ENCODE peak calls at places on chromosomes 2 and 18, in ten cellular contexts. One of them, this sample, is unnamed.

GRCh38 chr2:216281316-216281715 is 91.0 kb downstream of the MARCHF4 start:
- DNase-seq in PC-3: no peak
- DNase-seq in cardiac muscle cell: no peak
- DNase-seq in kidney: no peak
- DNase-seq in heart right ventricle: no peak
- DNase-seq in WERI-Rb-1: no peak
- DNase-seq in heart left ventricle: no peak
- DNase-seq in left ventricle myocardium inferior: no peak
- DNase-seq in pancreas: no peak
- DNase-seq in body of pancreas: no peak
- DNase-seq in this sample: no peak

GRCh38 chr2:3633089-3633981 is 24.7 kb upstream of the ALLC start:
- DNase-seq in PC-3: peak; percentile 9
- DNase-seq in cardiac muscle cell: no peak
- DNase-seq in kidney: peak; percentile 59
- DNase-seq in heart right ventricle: no peak
- DNase-seq in WERI-Rb-1: peak; percentile 14
- DNase-seq in heart left ventricle: no peak
- DNase-seq in left ventricle myocardium inferior: no peak
- DNase-seq in pancreas: peak; percentile 36
- DNase-seq in body of pancreas: peak; percentile 25
- DNase-seq in this sample: no peak

GRCh38 chr2:55165567-55165966 is 66.5 kb downstream of the CLHC1 start:
- DNase-seq in PC-3: no peak
- DNase-seq in cardiac muscle cell: no peak
- DNase-seq in kidney: no peak
- DNase-seq in heart right ventricle: no peak
- DNase-seq in WERI-Rb-1: no peak
- DNase-seq in heart left ventricle: no peak
- DNase-seq in left ventricle myocardium inferior: no peak
- DNase-seq in pancreas: no peak
- DNase-seq in body of pancreas: no peak
- DNase-seq in this sample: no peak

GRCh38 chr2:1874950-1875349 is 130.6 kb upstream of the PXDN start:
- DNase-seq in PC-3: no peak
- DNase-seq in cardiac muscle cell: no peak
- DNase-seq in kidney: no peak
- DNase-seq in heart right ventricle: no peak
- DNase-seq in WERI-Rb-1: no peak
- DNase-seq in heart left ventricle: no peak
- DNase-seq in left ventricle myocardium inferior: no peak
- DNase-seq in pancreas: no peak
- DNase-seq in body of pancreas: no peak
- DNase-seq in this sample: no peak

GRCh38 chr2:189542145-189542882 is 38.3 kb downstream of the SLC40A1 start:
- DNase-seq in PC-3: peak; percentile 29
- DNase-seq in cardiac muscle cell: no peak
- DNase-seq in kidney: no peak
- DNase-seq in heart right ventricle: no peak
- DNase-seq in WERI-Rb-1: no peak
- DNase-seq in heart left ventricle: no peak
- DNase-seq in left ventricle myocardium inferior: no peak
- DNase-seq in pancreas: no peak
- DNase-seq in body of pancreas: peak; percentile 13
- DNase-seq in this sample: no peak

GRCh38 chr2:159256159-159256558 is 30.3 kb downstream of the WDSUB1 start:
- DNase-seq in PC-3: no peak
- DNase-seq in cardiac muscle cell: no peak
- DNase-seq in kidney: no peak
- DNase-seq in heart right ventricle: no peak
- DNase-seq in WERI-Rb-1: no peak
- DNase-seq in heart left ventricle: no peak
- DNase-seq in left ventricle myocardium inferior: no peak
- DNase-seq in pancreas: no peak
- DNase-seq in body of pancreas: no peak
- DNase-seq in this sample: no peak

GRCh38 chr2:178928077-178928476 is 120.9 kb upstream of the TTN start:
- DNase-seq in PC-3: no peak
- DNase-seq in cardiac muscle cell: no peak
- DNase-seq in kidney: no peak
- DNase-seq in heart right ventricle: no peak
- DNase-seq in WERI-Rb-1: no peak
- DNase-seq in heart left ventricle: no peak
- DNase-seq in left ventricle myocardium inferior: no peak
- DNase-seq in pancreas: no peak
- DNase-seq in body of pancreas: no peak
- DNase-seq in this sample: no peak

GRCh38 chr2:137223722-137224121 is 458.4 kb downstream of the THSD7B start:
- DNase-seq in PC-3: no peak
- DNase-seq in cardiac muscle cell: no peak
- DNase-seq in kidney: no peak
- DNase-seq in heart right ventricle: no peak
- DNase-seq in WERI-Rb-1: no peak
- DNase-seq in heart left ventricle: no peak
- DNase-seq in left ventricle myocardium inferior: no peak
- DNase-seq in pancreas: no peak
- DNase-seq in body of pancreas: no peak
- DNase-seq in this sample: no peak

GRCh38 chr2:88549616-88550292 is 77.5 kb downstream of the EIF2AK3 start:
- DNase-seq in PC-3: no peak
- DNase-seq in cardiac muscle cell: peak; percentile 11
- DNase-seq in kidney: no peak
- DNase-seq in heart right ventricle: no peak
- DNase-seq in WERI-Rb-1: no peak
- DNase-seq in heart left ventricle: no peak
- DNase-seq in left ventricle myocardium inferior: no peak
- DNase-seq in pancreas: no peak
- DNase-seq in body of pancreas: no peak
- DNase-seq in this sample: no peak

GRCh38 chr2:100742884-100743283 is 77.1 kb upstream of the NPAS2 start:
- DNase-seq in PC-3: no peak
- DNase-seq in cardiac muscle cell: no peak
- DNase-seq in kidney: no peak
- DNase-seq in heart right ventricle: no peak
- DNase-seq in WERI-Rb-1: no peak
- DNase-seq in heart left ventricle: no peak
- DNase-seq in left ventricle myocardium inferior: no peak
- DNase-seq in pancreas: no peak
- DNase-seq in body of pancreas: no peak
- DNase-seq in this sample: no peak

GRCh38 chr2:3747032-3747654 is 43.8 kb downstream of the DCDC2C start:
- DNase-seq in PC-3: no peak
- DNase-seq in cardiac muscle cell: no peak
- DNase-seq in kidney: no peak
- DNase-seq in heart right ventricle: no peak
- DNase-seq in WERI-Rb-1: no peak
- DNase-seq in heart left ventricle: no peak
- DNase-seq in left ventricle myocardium inferior: no peak
- DNase-seq in pancreas: no peak
- DNase-seq in body of pancreas: no peak
- DNase-seq in this sample: no peak

GRCh38 chr2:136823291-136823690 is 57.9 kb downstream of the THSD7B start:
- DNase-seq in PC-3: no peak
- DNase-seq in cardiac muscle cell: no peak
- DNase-seq in kidney: no peak
- DNase-seq in heart right ventricle: no peak
- DNase-seq in WERI-Rb-1: no peak
- DNase-seq in heart left ventricle: no peak
- DNase-seq in left ventricle myocardium inferior: no peak
- DNase-seq in pancreas: no peak
- DNase-seq in body of pancreas: no peak
- DNase-seq in this sample: no peak

GRCh38 chr18:5939801-5940667 is 44.7 kb upstream of the TMEM200C start:
- DNase-seq in PC-3: no peak
- DNase-seq in cardiac muscle cell: no peak
- DNase-seq in kidney: no peak
- DNase-seq in heart right ventricle: no peak
- DNase-seq in WERI-Rb-1: no peak
- DNase-seq in heart left ventricle: no peak
- DNase-seq in left ventricle myocardium inferior: no peak
- DNase-seq in pancreas: no peak
- DNase-seq in body of pancreas: no peak
- DNase-seq in this sample: no peak

GRCh38 chr2:44934962-44935853 is 6.3 kb upstream of the SIX3 start:
- DNase-seq in PC-3: no peak
- DNase-seq in cardiac muscle cell: no peak
- DNase-seq in kidney: no peak
- DNase-seq in heart right ventricle: no peak
- DNase-seq in WERI-Rb-1: peak; percentile 81
- DNase-seq in heart left ventricle: no peak
- DNase-seq in left ventricle myocardium inferior: no peak
- DNase-seq in pancreas: no peak
- DNase-seq in body of pancreas: no peak
- DNase-seq in this sample: no peak

GRCh38 chr2:202034249-202035088 is 814 bp downstream of the FZD7 start:
- DNase-seq in PC-3: peak; percentile 29
- DNase-seq in cardiac muscle cell: peak; percentile 69
- DNase-seq in kidney: peak; percentile 79
- DNase-seq in heart right ventricle: peak; percentile 40
- DNase-seq in WERI-Rb-1: no peak
- DNase-seq in heart left ventricle: peak; percentile 72
- DNase-seq in left ventricle myocardium inferior: peak; percentile 28
- DNase-seq in pancreas: peak; percentile 67
- DNase-seq in body of pancreas: peak; percentile 22
- DNase-seq in this sample: no peak

GRCh38 chr2:180991820-180992219 is 11.4 kb downstream of the UBE2E3 start:
- DNase-seq in PC-3: no peak
- DNase-seq in cardiac muscle cell: no peak
- DNase-seq in kidney: no peak
- DNase-seq in heart right ventricle: no peak
- DNase-seq in WERI-Rb-1: no peak
- DNase-seq in heart left ventricle: no peak
- DNase-seq in left ventricle myocardium inferior: no peak
- DNase-seq in pancreas: no peak
- DNase-seq in body of pancreas: no peak
- DNase-seq in this sample: no peak

GRCh38 chr2:175823291-175824073 is 178.6 kb downstream of the LNPK start:
- DNase-seq in PC-3: no peak
- DNase-seq in cardiac muscle cell: no peak
- DNase-seq in kidney: no peak
- DNase-seq in heart right ventricle: no peak
- DNase-seq in WERI-Rb-1: no peak
- DNase-seq in heart left ventricle: no peak
- DNase-seq in left ventricle myocardium inferior: no peak
- DNase-seq in pancreas: no peak
- DNase-seq in body of pancreas: no peak
- DNase-seq in this sample: no peak

GRCh38 chr2:198309673-198310280 is 505.4 kb downstream of the PLCL1 start:
- DNase-seq in PC-3: peak; percentile 74
- DNase-seq in cardiac muscle cell: peak; percentile 60
- DNase-seq in kidney: no peak
- DNase-seq in heart right ventricle: no peak
- DNase-seq in WERI-Rb-1: peak; percentile 53
- DNase-seq in heart left ventricle: no peak
- DNase-seq in left ventricle myocardium inferior: no peak
- DNase-seq in pancreas: no peak
- DNase-seq in body of pancreas: peak; percentile 50
- DNase-seq in this sample: no peak

GRCh38 chr2:240985881-240986786 is 12.3 kb upstream of the SNED1 start:
- DNase-seq in PC-3: no peak
- DNase-seq in cardiac muscle cell: no peak
- DNase-seq in kidney: peak; percentile 64
- DNase-seq in heart right ventricle: peak; percentile 10
- DNase-seq in WERI-Rb-1: no peak
- DNase-seq in heart left ventricle: peak; percentile 56
- DNase-seq in left ventricle myocardium inferior: peak; percentile 12
- DNase-seq in pancreas: peak; percentile 48
- DNase-seq in body of pancreas: peak; percentile 4
- DNase-seq in this sample: peak; percentile 14
- H3K27ac ChIP-seq in PC-3: no peak overlapping the region
- H3K27ac ChIP-seq in cardiac muscle cell: no peak overlapping the region
- H3K27ac ChIP-seq in kidney: no peak overlapping the region
- H3K27ac ChIP-seq in heart right ventricle: no peak overlapping the region
- H3K27ac ChIP-seq in WERI-Rb-1: no peak overlapping the region
- H3K27ac ChIP-seq in heart left ventricle: no peak overlapping the region
- H3K27ac ChIP-seq in left ventricle myocardium inferior: peak overlapping the region; percentile 16
- H3K27ac ChIP-seq in pancreas: peak overlapping the region; percentile 64
- H3K27ac ChIP-seq in body of pancreas: peak overlapping the region; percentile 55
- H3K27ac ChIP-seq in this sample: no peak overlapping the region

GRCh38 chr2:208570851-208571763 is 164.5 kb downstream of the PTH2R start:
- DNase-seq in PC-3: no peak
- DNase-seq in cardiac muscle cell: no peak
- DNase-seq in kidney: no peak
- DNase-seq in heart right ventricle: no peak
- DNase-seq in WERI-Rb-1: no peak
- DNase-seq in heart left ventricle: no peak
- DNase-seq in left ventricle myocardium inferior: no peak
- DNase-seq in pancreas: no peak
- DNase-seq in body of pancreas: no peak
- DNase-seq in this sample: no peak
- TF ChIP-seq CTCF in PC-3: peak; percentile 17
- TF ChIP-seq CTCF in cardiac muscle cell: no peak
- TF ChIP-seq CTCF in kidney: no peak
- TF ChIP-seq CTCF in heart right ventricle: no peak
- TF ChIP-seq CTCF in WERI-Rb-1: peak; percentile 8
- TF ChIP-seq CTCF in heart left ventricle: no peak
- TF ChIP-seq CTCF in left ventricle myocardium inferior: no peak
- TF ChIP-seq CTCF in pancreas: no peak
- TF ChIP-seq CTCF in body of pancreas: no peak
- TF ChIP-seq CTCF in this sample: no peak

DNA sequence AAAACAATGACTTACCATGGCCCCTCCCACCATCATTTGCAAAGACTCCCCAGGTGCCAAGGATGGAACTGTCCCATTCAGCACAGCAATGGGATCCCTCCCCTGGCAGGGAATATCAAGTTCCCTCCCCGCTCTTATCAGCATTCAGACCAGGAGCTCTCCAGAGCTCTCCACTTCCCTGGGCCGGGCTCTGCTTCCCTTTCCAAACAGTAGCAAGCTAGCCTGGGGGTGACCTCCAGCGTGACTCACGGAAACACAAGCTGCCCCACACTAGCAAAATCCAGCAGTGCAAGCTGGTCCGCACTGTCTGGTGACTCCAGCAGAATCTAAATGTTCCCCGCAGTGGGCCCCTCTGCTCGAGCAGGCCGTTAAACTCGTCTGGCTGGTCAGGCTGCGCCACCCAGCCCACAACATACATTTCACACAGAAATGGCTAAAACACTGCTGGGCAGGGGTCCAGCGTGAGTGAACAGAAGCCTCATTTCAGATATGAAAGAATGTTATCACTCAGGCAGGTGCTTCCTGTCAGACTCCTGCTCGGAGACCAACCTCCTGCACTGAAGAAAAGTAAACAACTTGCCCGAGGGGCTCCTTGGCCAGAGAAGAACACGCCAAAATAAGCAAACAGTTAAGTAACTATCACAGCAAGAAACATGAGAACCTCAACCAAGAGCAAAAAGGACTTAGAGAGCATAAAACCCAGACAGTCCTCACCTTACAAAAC is 33.9 kb downstream of the STAT1 start:
- DNase-seq in PC-3: peak; percentile 62
- DNase-seq in cardiac muscle cell: peak; percentile 79
- DNase-seq in kidney: peak; percentile 94
- DNase-seq in heart right ventricle: peak; percentile 78
- DNase-seq in WERI-Rb-1: no peak
- DNase-seq in heart left ventricle: peak; percentile 84
- DNase-seq in left ventricle myocardium inferior: peak; percentile 78
- DNase-seq in pancreas: no peak
- DNase-seq in body of pancreas: peak; percentile 59
- DNase-seq in this sample: no peak
- H3K27ac ChIP-seq in PC-3: peak overlapping the region; percentile 61
- H3K27ac ChIP-seq in cardiac muscle cell: peak overlapping the region; percentile 87
- H3K27ac ChIP-seq in kidney: peak overlapping the region; percentile 75
- H3K27ac ChIP-seq in heart right ventricle: peak overlapping the region; percentile 79
- H3K27ac ChIP-seq in WERI-Rb-1: no peak overlapping the region
- H3K27ac ChIP-seq in heart left ventricle: peak overlapping the region; percentile 85
- H3K27ac ChIP-seq in left ventricle myocardium inferior: peak overlapping the region; percentile 91
- H3K27ac ChIP-seq in pancreas: peak overlapping the region; percentile 65
- H3K27ac ChIP-seq in body of pancreas: peak overlapping the region; percentile 5
- H3K27ac ChIP-seq in this sample: peak overlapping the region; percentile 60

GRCh38 chr2:134790487-134790886 is 47.9 kb upstream of the ACMSD start:
- DNase-seq in PC-3: no peak
- DNase-seq in cardiac muscle cell: no peak
- DNase-seq in kidney: no peak
- DNase-seq in heart right ventricle: no peak
- DNase-seq in WERI-Rb-1: no peak
- DNase-seq in heart left ventricle: no peak
- DNase-seq in left ventricle myocardium inferior: no peak
- DNase-seq in pancreas: no peak
- DNase-seq in body of pancreas: no peak
- DNase-seq in this sample: no peak
- TF ChIP-seq CTCF in PC-3: peak; percentile 30
- TF ChIP-seq CTCF in cardiac muscle cell: no peak
- TF ChIP-seq CTCF in kidney: no peak
- TF ChIP-seq CTCF in heart right ventricle: no peak
- TF ChIP-seq CTCF in WERI-Rb-1: no peak
- TF ChIP-seq CTCF in heart left ventricle: peak; percentile 46
- TF ChIP-seq CTCF in left ventricle myocardium inferior: no peak
- TF ChIP-seq CTCF in pancreas: no peak
- TF ChIP-seq CTCF in body of pancreas: no peak
- TF ChIP-seq CTCF in this sample: no peak

This sample was measured in gastrocnemius medialis.